ENCODE peak calls at places on chromosomes 4 and X, in six cellular contexts. One of them, this sample, is unnamed.

GRCh38 chr4:127604949-127605709 is 27.6 kb upstream of the INTU start:
- DNase-seq in body of pancreas: no peak
- DNase-seq in effector memory CD4-positive, alpha-beta T cell: no peak
- DNase-seq in transverse colon: no peak
- DNase-seq in CD4-positive, CD25-positive, alpha-beta regulatory T cell: peak; percentile 33
- DNase-seq in Panc1: no peak
- DNase-seq in this sample: no peak

GRCh38 chrX:13179100-13179499 is 134.7 kb upstream of the FAM9C start:
- DNase-seq in effector memory CD4-positive, alpha-beta T cell: no peak
- DNase-seq in transverse colon: no peak
- DNase-seq in body of pancreas: no peak
- DNase-seq in CD4-positive, CD25-positive, alpha-beta regulatory T cell: no peak
- DNase-seq in Panc1: no peak
- DNase-seq in this sample: no peak

GRCh38 chr4:10611673-10612072 is 72.9 kb downstream of the CLNK start:
- DNase-seq in transverse colon: no peak
- DNase-seq in Panc1: peak; percentile 35
- DNase-seq in body of pancreas: no peak
- DNase-seq in effector memory CD4-positive, alpha-beta T cell: no peak
- DNase-seq in CD4-positive, CD25-positive, alpha-beta regulatory T cell: no peak
- DNase-seq in this sample: no peak

GRCh38 chr4:75935628-75936027 is 5.2 kb downstream of the NAAA start:
- DNase-seq in body of pancreas: no peak
- DNase-seq in effector memory CD4-positive, alpha-beta T cell: no peak
- DNase-seq in CD4-positive, CD25-positive, alpha-beta regulatory T cell: no peak
- DNase-seq in Panc1: no peak
- DNase-seq in transverse colon: no peak
- DNase-seq in this sample: no peak

GRCh38 chr4:87150498-87151261 is 69.7 kb downstream of the KLHL8 start:
- DNase-seq in Panc1: peak; percentile 57
- DNase-seq in body of pancreas: peak; percentile 58
- DNase-seq in transverse colon: peak; percentile 36
- DNase-seq in effector memory CD4-positive, alpha-beta T cell: peak; percentile 29
- DNase-seq in CD4-positive, CD25-positive, alpha-beta regulatory T cell: peak; percentile 70
- DNase-seq in this sample: no peak

GRCh38 chrX:127138218-127138617 is 318.7 kb downstream of the PRR32 start:
- DNase-seq in effector memory CD4-positive, alpha-beta T cell: no peak
- DNase-seq in Panc1: no peak
- DNase-seq in transverse colon: no peak
- DNase-seq in body of pancreas: no peak
- DNase-seq in CD4-positive, CD25-positive, alpha-beta regulatory T cell: no peak
- DNase-seq in this sample: no peak

GRCh38 chr4:38842998-38843397 is 13.6 kb downstream of the TLR6 start:
- DNase-seq in Panc1: no peak
- DNase-seq in CD4-positive, CD25-positive, alpha-beta regulatory T cell: no peak
- DNase-seq in effector memory CD4-positive, alpha-beta T cell: no peak
- DNase-seq in transverse colon: no peak
- DNase-seq in body of pancreas: no peak
- DNase-seq in this sample: no peak

GRCh38 chr4:38071801-38072567 is 111.8 kb downstream of the PTTG2 start:
- DNase-seq in transverse colon: no peak
- DNase-seq in body of pancreas: no peak
- DNase-seq in effector memory CD4-positive, alpha-beta T cell: no peak
- DNase-seq in CD4-positive, CD25-positive, alpha-beta regulatory T cell: peak; percentile 18
- DNase-seq in Panc1: no peak
- DNase-seq in this sample: peak; percentile 48

GRCh38 chrX:48713847-48714246 is 17.3 kb downstream of the SUV39H1 start:
- DNase-seq in body of pancreas: no peak
- DNase-seq in effector memory CD4-positive, alpha-beta T cell: no peak
- DNase-seq in Panc1: no peak
- DNase-seq in transverse colon: no peak
- DNase-seq in CD4-positive, CD25-positive, alpha-beta regulatory T cell: peak; percentile 62
- DNase-seq in this sample: no peak

GRCh38 chr4:38621004-38621684 is 42.9 kb upstream of the KLF3 start:
- DNase-seq in Panc1: peak; percentile 80
- DNase-seq in transverse colon: peak; percentile 69
- DNase-seq in CD4-positive, CD25-positive, alpha-beta regulatory T cell: no peak
- DNase-seq in body of pancreas: peak; percentile 35
- DNase-seq in effector memory CD4-positive, alpha-beta T cell: no peak
- DNase-seq in this sample: peak; percentile 68

GRCh38 chrX:7552758-7553157 is 290.2 kb upstream of the VCX start:
- DNase-seq in CD4-positive, CD25-positive, alpha-beta regulatory T cell: no peak
- DNase-seq in effector memory CD4-positive, alpha-beta T cell: no peak
- DNase-seq in body of pancreas: no peak
- DNase-seq in transverse colon: no peak
- DNase-seq in Panc1: no peak
- DNase-seq in this sample: no peak

GRCh38 chr4:3106339-3107186 is 32.1 kb downstream of the HTT start:
- DNase-seq in Panc1: peak; percentile 83
- DNase-seq in CD4-positive, CD25-positive, alpha-beta regulatory T cell: peak; percentile 82
- DNase-seq in effector memory CD4-positive, alpha-beta T cell: peak; percentile 69
- DNase-seq in body of pancreas: peak; percentile 88
- DNase-seq in transverse colon: peak; percentile 87
- DNase-seq in this sample: peak; percentile 93

GRCh38 chrX:129360175-129360574 is 163.1 kb downstream of the SMARCA1 start:
- DNase-seq in Panc1: peak; percentile 42
- DNase-seq in body of pancreas: peak; percentile 18
- DNase-seq in effector memory CD4-positive, alpha-beta T cell: peak; percentile 0
- DNase-seq in transverse colon: peak; percentile 29
- DNase-seq in CD4-positive, CD25-positive, alpha-beta regulatory T cell: peak; percentile 63
- DNase-seq in this sample: peak; percentile 23

GRCh38 chr4:185839204-185839712 is 27.3 kb upstream of the SORBS2 start:
- DNase-seq in CD4-positive, CD25-positive, alpha-beta regulatory T cell: no peak
- DNase-seq in Panc1: peak; percentile 48
- DNase-seq in body of pancreas: no peak
- DNase-seq in effector memory CD4-positive, alpha-beta T cell: no peak
- DNase-seq in transverse colon: peak; percentile 57
- DNase-seq in this sample: no peak

GRCh38 chr4:187019896-187020295 is 296.2 kb upstream of the FAT1 start:
- DNase-seq in Panc1: no peak
- DNase-seq in CD4-positive, CD25-positive, alpha-beta regulatory T cell: no peak
- DNase-seq in effector memory CD4-positive, alpha-beta T cell: no peak
- DNase-seq in transverse colon: no peak
- DNase-seq in body of pancreas: no peak
- DNase-seq in this sample: no peak

GRCh38 chr4:41154814-41155177 is 59.5 kb downstream of the APBB2 start:
- DNase-seq in effector memory CD4-positive, alpha-beta T cell: no peak
- DNase-seq in Panc1: no peak
- DNase-seq in transverse colon: no peak
- DNase-seq in CD4-positive, CD25-positive, alpha-beta regulatory T cell: no peak
- DNase-seq in body of pancreas: no peak
- DNase-seq in this sample: no peak

GRCh38 chr4:174282836-174283506 is 496 bp downstream of the FBXO8 start:
- DNase-seq in body of pancreas: peak; percentile 73
- DNase-seq in Panc1: peak; percentile 78
- DNase-seq in transverse colon: peak; percentile 84
- DNase-seq in CD4-positive, CD25-positive, alpha-beta regulatory T cell: peak; percentile 96
- DNase-seq in effector memory CD4-positive, alpha-beta T cell: peak; percentile 80
- DNase-seq in this sample: peak; percentile 95

GRCh38 chrX:106875151-106875550 is 28.0 kb downstream of the RIPPLY1 start:
- DNase-seq in CD4-positive, CD25-positive, alpha-beta regulatory T cell: no peak
- DNase-seq in body of pancreas: no peak
- DNase-seq in Panc1: no peak
- DNase-seq in transverse colon: no peak
- DNase-seq in effector memory CD4-positive, alpha-beta T cell: no peak
- DNase-seq in this sample: no peak

GRCh38 chrX:47380268-47380667 is 9.9 kb downstream of the ZNF157 start:
- DNase-seq in transverse colon: peak; percentile 51
- DNase-seq in Panc1: no peak
- DNase-seq in body of pancreas: no peak
- DNase-seq in effector memory CD4-positive, alpha-beta T cell: peak; percentile 60
- DNase-seq in CD4-positive, CD25-positive, alpha-beta regulatory T cell: peak; percentile 76
- DNase-seq in this sample: peak; percentile 41

GRCh38 chrX:134074151-134074550 is 88.8 kb upstream of the GPC3 start:
- DNase-seq in effector memory CD4-positive, alpha-beta T cell: no peak
- DNase-seq in CD4-positive, CD25-positive, alpha-beta regulatory T cell: no peak
- DNase-seq in body of pancreas: no peak
- DNase-seq in Panc1: no peak
- DNase-seq in transverse colon: no peak
- DNase-seq in this sample: no peak

GRCh38 chr4:33037464-33037863 is 2317.3 kb downstream of the PCDH7 start:
- DNase-seq in body of pancreas: no peak
- DNase-seq in effector memory CD4-positive, alpha-beta T cell: no peak
- DNase-seq in transverse colon: no peak
- DNase-seq in Panc1: no peak
- DNase-seq in CD4-positive, CD25-positive, alpha-beta regulatory T cell: no peak
- DNase-seq in this sample: no peak

GRCh38 chr4:76831475-76832390 is 66.2 kb downstream of the SOWAHB start:
- DNase-seq in Panc1: no peak
- DNase-seq in body of pancreas: no peak
- DNase-seq in CD4-positive, CD25-positive, alpha-beta regulatory T cell: no peak
- DNase-seq in transverse colon: no peak
- DNase-seq in effector memory CD4-positive, alpha-beta T cell: no peak
- DNase-seq in this sample: no peak

GRCh38 chrX:134551365-134552095 is 91.6 kb downstream of the HPRT1 start:
- DNase-seq in effector memory CD4-positive, alpha-beta T cell: no peak
- DNase-seq in transverse colon: no peak
- DNase-seq in CD4-positive, CD25-positive, alpha-beta regulatory T cell: no peak
- DNase-seq in Panc1: no peak
- DNase-seq in body of pancreas: no peak
- DNase-seq in this sample: no peak

GRCh38 chr4:15963568-15963967 is 593 bp upstream of the FGFBP2 start:
- DNase-seq in Panc1: no peak
- DNase-seq in body of pancreas: no peak
- DNase-seq in effector memory CD4-positive, alpha-beta T cell: no peak
- DNase-seq in CD4-positive, CD25-positive, alpha-beta regulatory T cell: peak; percentile 4
- DNase-seq in transverse colon: no peak
- DNase-seq in this sample: no peak

GRCh38 chr4:82469776-82470345 is 39.5 kb downstream of the ENOPH1 start:
- DNase-seq in effector memory CD4-positive, alpha-beta T cell: no peak
- DNase-seq in body of pancreas: no peak
- DNase-seq in CD4-positive, CD25-positive, alpha-beta regulatory T cell: no peak
- DNase-seq in Panc1: no peak
- DNase-seq in transverse colon: no peak
- DNase-seq in this sample: no peak

GRCh38 chr4:186472948-186473347 is 82.4 kb downstream of the MTNR1A start:
- DNase-seq in Panc1: no peak
- DNase-seq in effector memory CD4-positive, alpha-beta T cell: no peak
- DNase-seq in CD4-positive, CD25-positive, alpha-beta regulatory T cell: no peak
- DNase-seq in transverse colon: no peak
- DNase-seq in body of pancreas: no peak
- DNase-seq in this sample: no peak

GRCh38 chr4:151173751-151174325 is 74.4 kb downstream of the RPS3A start:
- DNase-seq in transverse colon: peak; percentile 39
- DNase-seq in CD4-positive, CD25-positive, alpha-beta regulatory T cell: no peak
- DNase-seq in Panc1: no peak
- DNase-seq in body of pancreas: peak; percentile 18
- DNase-seq in effector memory CD4-positive, alpha-beta T cell: no peak
- DNase-seq in this sample: no peak
- H3K4me1 ChIP-seq in transverse colon: no peaks in the 10 kb centered on the region
- H3K4me1 ChIP-seq in CD4-positive, CD25-positive, alpha-beta regulatory T cell: no peaks in the 10 kb centered on the region
- H3K4me1 ChIP-seq in Panc1: no peaks in the 10 kb centered on the region
- H3K4me1 ChIP-seq in body of pancreas: no peaks in the 10 kb centered on the region
- H3K4me1 ChIP-seq in effector memory CD4-positive, alpha-beta T cell: no peaks in the 10 kb centered on the region
- H3K4me1 ChIP-seq in this sample: no peaks in the 10 kb centered on the region

GRCh38 chr4:99651370-99651769 is 6.3 kb downstream of the C4orf54 start:
- DNase-seq in body of pancreas: no peak
- DNase-seq in effector memory CD4-positive, alpha-beta T cell: no peak
- DNase-seq in Panc1: no peak
- DNase-seq in transverse colon: no peak
- DNase-seq in CD4-positive, CD25-positive, alpha-beta regulatory T cell: no peak
- DNase-seq in this sample: peak; percentile 43

GRCh38 chr4:99649778-99650177 is 7.8 kb downstream of the C4orf54 start:
- DNase-seq in transverse colon: no peak
- DNase-seq in effector memory CD4-positive, alpha-beta T cell: no peak
- DNase-seq in body of pancreas: no peak
- DNase-seq in Panc1: no peak
- DNase-seq in CD4-positive, CD25-positive, alpha-beta regulatory T cell: no peak
- DNase-seq in this sample: no peak

GRCh38 chr4:99648321-99648720 is 9.3 kb downstream of the C4orf54 start:
- DNase-seq in body of pancreas: no peak
- DNase-seq in transverse colon: no peak
- DNase-seq in effector memory CD4-positive, alpha-beta T cell: no peak
- DNase-seq in CD4-positive, CD25-positive, alpha-beta regulatory T cell: no peak
- DNase-seq in Panc1: no peak
- DNase-seq in this sample: no peak

GRCh38 chr4:99651811-99652545 is 5.7 kb downstream of the C4orf54 start:
- DNase-seq in transverse colon: no peak
- DNase-seq in CD4-positive, CD25-positive, alpha-beta regulatory T cell: no peak
- DNase-seq in Panc1: no peak
- DNase-seq in body of pancreas: no peak
- DNase-seq in effector memory CD4-positive, alpha-beta T cell: no peak
- DNase-seq in this sample: peak; percentile 78

DNA sequence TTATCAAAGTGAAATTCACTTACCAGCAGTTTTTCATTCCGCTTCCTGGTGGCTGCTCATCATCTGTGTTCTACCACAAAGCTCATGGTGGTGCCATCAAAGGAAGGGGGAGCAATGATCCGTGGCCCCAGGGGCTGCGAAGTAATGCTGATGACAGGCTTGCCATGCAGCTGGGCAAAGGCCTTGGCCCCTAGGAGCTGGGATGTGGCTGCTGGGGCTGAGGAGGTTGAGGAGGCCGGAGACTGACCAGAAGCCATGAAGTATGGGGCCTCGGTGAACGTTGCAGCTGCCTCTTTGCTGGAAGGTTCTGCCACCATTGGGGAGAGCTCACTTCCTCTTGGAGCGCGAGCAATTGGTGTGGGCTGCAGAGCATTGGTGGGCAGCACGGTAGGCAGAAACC is 8.4 kb downstream of the C4orf54 start:
- DNase-seq in body of pancreas: no peak
- DNase-seq in CD4-positive, CD25-positive, alpha-beta regulatory T cell: no peak
- DNase-seq in effector memory CD4-positive, alpha-beta T cell: no peak
- DNase-seq in Panc1: no peak
- DNase-seq in transverse colon: no peak
- DNase-seq in this sample: no peak
- H3K4me1 ChIP-seq in body of pancreas: peaks cover 28% of the 10 kb centered on the region
- H3K4me1 ChIP-seq in CD4-positive, CD25-positive, alpha-beta regulatory T cell: no peaks in the 10 kb centered on the region
- H3K4me1 ChIP-seq in effector memory CD4-positive, alpha-beta T cell: no peaks in the 10 kb centered on the region
- H3K4me1 ChIP-seq in Panc1: no peaks in the 10 kb centered on the region
- H3K4me1 ChIP-seq in transverse colon: no peaks in the 10 kb centered on the region
- H3K4me1 ChIP-seq in this sample: no peaks in the 10 kb centered on the region

DNA sequence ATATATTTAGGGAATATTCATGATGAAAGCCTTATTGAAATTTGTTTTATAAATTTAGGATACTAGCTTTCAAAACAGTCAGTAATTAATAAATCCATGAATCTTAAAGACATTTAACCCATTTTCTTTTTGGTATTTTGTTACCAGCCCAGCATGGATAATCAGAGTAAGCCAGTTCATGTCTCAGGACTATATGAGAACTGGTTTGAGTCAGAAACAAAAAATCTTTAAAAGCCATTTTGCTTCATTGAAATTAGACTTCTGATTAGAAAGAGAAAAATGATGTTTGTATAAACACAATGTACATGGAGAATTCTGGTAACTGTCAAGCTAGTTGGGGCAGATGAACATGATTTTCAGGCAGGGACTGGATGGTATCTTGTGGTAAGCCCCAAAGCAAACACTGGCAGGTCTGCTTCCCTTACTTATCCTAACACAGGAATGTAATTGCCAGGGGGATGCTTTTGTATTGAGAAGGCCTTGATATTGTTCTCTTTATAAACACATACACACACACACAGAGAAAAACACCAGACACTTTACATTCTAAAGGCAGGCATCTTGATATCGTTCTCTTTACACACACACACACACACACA is 9.4 kb downstream of the ARHGAP10 start:
- DNase-seq in Panc1: no peak
- DNase-seq in transverse colon: no peak
- DNase-seq in effector memory CD4-positive, alpha-beta T cell: no peak
- DNase-seq in CD4-positive, CD25-positive, alpha-beta regulatory T cell: no peak
- DNase-seq in body of pancreas: no peak
- DNase-seq in this sample: no peak
- H3K4me1 ChIP-seq in Panc1: peaks cover 10% of the 10 kb centered on the region
- H3K4me1 ChIP-seq in transverse colon: peaks cover 5% of the 10 kb centered on the region
- H3K4me1 ChIP-seq in effector memory CD4-positive, alpha-beta T cell: no peaks in the 10 kb centered on the region
- H3K4me1 ChIP-seq in CD4-positive, CD25-positive, alpha-beta regulatory T cell: peaks cover 9% of the 10 kb centered on the region
- H3K4me1 ChIP-seq in body of pancreas: no peaks in the 10 kb centered on the region
- H3K4me1 ChIP-seq in this sample: no peaks in the 10 kb centered on the region

GRCh38 chr4:139664442-139664841 is 1.2 kb upstream of the MGST2 start:
- DNase-seq in effector memory CD4-positive, alpha-beta T cell: no peak
- DNase-seq in body of pancreas: no peak
- DNase-seq in Panc1: no peak
- DNase-seq in transverse colon: no peak
- DNase-seq in CD4-positive, CD25-positive, alpha-beta regulatory T cell: no peak
- DNase-seq in this sample: no peak
- H3K4me1 ChIP-seq in effector memory CD4-positive, alpha-beta T cell: no peaks in the 10 kb centered on the region
- H3K4me1 ChIP-seq in body of pancreas: peaks cover 65% of the 10 kb centered on the region
- H3K4me1 ChIP-seq in Panc1: peaks cover 7% of the 10 kb centered on the region
- H3K4me1 ChIP-seq in transverse colon: peaks cover 7% of the 10 kb centered on the region
- H3K4me1 ChIP-seq in CD4-positive, CD25-positive, alpha-beta regulatory T cell: peaks cover 15% of the 10 kb centered on the region
- H3K4me1 ChIP-seq in this sample: peaks cover 29% of the 10 kb centered on the region